ENCODE peak calls at places on chromosomes 1 and 21, in eight cellular contexts. S is stimulated activated effector memory CD8-positive, alpha-beta T cell treated with anti-CD3 and anti-CD28 coated beads, Interleukin-12 subunit alpha, Interleukin-12 subunit beta, amount 100 ng/mL, for 72 hours; R is stimulated activated CD8-positive, alpha-beta memory T cell treated with anti-CD3 and anti-CD28 coated beads, Interleukin-4, amount 100 ng/mL, for 24 hours; D is NCI-H1694 treated with DMSO at 0.1 percent for 48 hours; Q is hepatic stellate cell; L is substantia nigra; H is foreskin fibroblast; A is hypothalamus. W is an unnamed sample.

GRCh38 chr1:24295547-24295946 is 23.6 kb upstream of the GRHL3 start:
- DNase-seq in S (no peak), R (no peak), D (no peak), Q (no peak), L (no peak), H (no peak), A (no peak), W (no peak)

GRCh38 chr1:156517746-156518145 is 17.2 kb upstream of the MEF2D start:
- DNase-seq in S (no peak), R (no peak), D (no peak), Q (no peak), L (no peak), H (no peak), A (no peak), W (no peak)

GRCh38 chr1:46062651-46063319 is 69.6 kb downstream of the PIK3R3 start:
- DNase-seq in S (no peak), R (no peak), D (no peak), Q (peak), L (no peak), H (peak), A (no peak), W (no peak)

GRCh38 chr1:98373055-98373454 is 288.5 kb upstream of the SNX7 start:
- DNase-seq in S (no peak), R (no peak), D (no peak), Q (no peak), L (no peak), H (no peak), A (no peak), W (no peak)

GRCh38 chr21:24115141-24115540 is 1492.1 kb downstream of the MRPL39 start:
- DNase-seq in S (no peak), R (no peak), D (no peak), Q (no peak), L (no peak), H (no peak), A (no peak), W (no peak)

GRCh38 chr21:44428281-44428942 is 26.9 kb upstream of the LRRC3 start:
- DNase-seq in S (peak), R (no peak), D (no peak), Q (no peak), L (no peak), H (no peak), A (no peak), W (no peak)

GRCh38 chr1:175920401-175920800 is 177.0 kb upstream of the TNR start:
- DNase-seq in S (no peak), R (no peak), D (no peak), Q (no peak), L (no peak), H (no peak), A (no peak), W (no peak)

GRCh38 chr1:212858461-212859265 is 588 bp downstream of the FLVCR1 start:
- DNase-seq in S (no peak), R (no peak), D (no peak), Q (peak), L (peak), H (peak), A (no peak), W (peak)

GRCh38 chr1:66012076-66012769 is 219.5 kb downstream of the PDE4B start:
- DNase-seq in S (no peak), R (no peak), D (no peak), Q (no peak), L (no peak), H (peak), A (no peak), W (no peak)

GRCh38 chr1:53653631-53654030 is 85.3 kb downstream of the GLIS1 start:
- DNase-seq in S (no peak), R (no peak), D (no peak), Q (no peak), L (no peak), H (no peak), A (no peak), W (no peak)

GRCh38 chr1:182642461-182642860 is 38.3 kb upstream of the RGS16 start:
- DNase-seq in S (no peak), R (no peak), D (no peak), Q (no peak), L (no peak), H (no peak), A (no peak), W (no peak)

GRCh38 chr1:60132985-60133673 is 59.6 kb upstream of the C1orf87 start:
- DNase-seq in S (no peak), R (no peak), D (no peak), Q (peak), L (no peak), H (peak), A (no peak), W (no peak)

GRCh38 chr1:42613803-42614131 is 44.5 kb upstream of the PPIH start:
- DNase-seq in S (no peak), R (no peak), D (no peak), Q (no peak), L (no peak), H (no peak), A (no peak), W (no peak)

GRCh38 chr1:178714453-178714852 is 10.6 kb upstream of the RALGPS2 start:
- DNase-seq in S (no peak), R (no peak), D (no peak), Q (no peak), L (no peak), H (no peak), A (no peak), W (no peak)

GRCh38 chr1:28927442-28928305 is 13.3 kb downstream of the EPB41 start:
- DNase-seq in S (no peak), R (no peak), D (no peak), Q (no peak), L (no peak), H (peak), A (no peak), W (no peak)

GRCh38 chr1:43565600-43566360 is 35.1 kb downstream of the PTPRF start:
- DNase-seq in S (peak), R (peak), D (no peak), Q (peak), L (no peak), H (peak), A (peak), W (peak)

GRCh38 chr1:39105841-39106765 is 80.0 kb downstream of the NDUFS5 start:
- DNase-seq in S (peak), R (no peak), D (no peak), Q (peak), L (no peak), H (peak), A (peak), W (peak)

GRCh38 chr1:228094432-228095016 is 8.6 kb downstream of the C1orf35 start:
- DNase-seq in S (no peak), R (no peak), D (no peak), Q (no peak), L (no peak), H (no peak), A (no peak), W (no peak)

GRCh38 chr1:193417945-193418744 is 231.7 kb upstream of the B3GALT2 start:
- DNase-seq in S (no peak), R (no peak), D (no peak), Q (no peak), L (no peak), H (peak), A (no peak), W (no peak)

GRCh38 chr1:168918860-168919741 is 187.4 kb upstream of the ATP1B1 start:
- DNase-seq in S (no peak), R (no peak), D (no peak), Q (no peak), L (no peak), H (peak), A (peak), W (no peak)

GRCh38 chr1:23303524-23303923 is 40.6 kb downstream of the HNRNPR start:
- DNase-seq in S (no peak), R (no peak), D (no peak), Q (no peak), L (no peak), H (no peak), A (no peak), W (no peak)

GRCh38 chr1:92585831-92586230 is 99.1 kb upstream of the GFI1 start:
- DNase-seq in S (no peak), R (no peak), D (no peak), Q (no peak), L (no peak), H (no peak), A (no peak), W (no peak)

GRCh38 chr1:119047040-119047438 is 58.9 kb upstream of the TBX15 start:
- DNase-seq in S (no peak), R (no peak), D (no peak), Q (peak), L (no peak), H (no peak), A (no peak), W (no peak)

GRCh38 chr1:219459321-219460105 is 153.4 kb downstream of the ZC3H11B start:
- DNase-seq in S (no peak), R (no peak), D (no peak), Q (no peak), L (no peak), H (peak), A (no peak), W (no peak)

GRCh38 chr1:65773391-65773790 is 19.3 kb upstream of the PDE4B start:
- DNase-seq in S (no peak), R (no peak), D (no peak), Q (no peak), L (no peak), H (peak), A (no peak), W (no peak)

GRCh38 chr1:167542109-167543032 is 11.2 kb downstream of the CREG1 start:
- DNase-seq in S (no peak), R (no peak), D (no peak), Q (no peak), L (no peak), H (no peak), A (no peak), W (no peak)

GRCh38 chr1:231971397-231972233 is 345.0 kb downstream of the DISC1 start:
- DNase-seq in S (no peak), R (no peak), D (no peak), Q (no peak), L (no peak), H (no peak), A (no peak), W (no peak)

GRCh38 chr1:152398812-152399698 is 15.0 kb downstream of the CRNN start:
- DNase-seq in S (no peak), R (no peak), D (no peak), Q (peak), L (no peak), H (no peak), A (no peak), W (no peak)

GRCh38 chr1:85444381-85444780 is 20.6 kb downstream of the DDAH1 start:
- DNase-seq in S (no peak), R (no peak), D (no peak), Q (no peak), L (no peak), H (no peak), A (no peak), W (no peak)

GRCh38 chr1:218459878-218460277 is 114.7 kb downstream of the TGFB2 start:
- DNase-seq in S (no peak), R (no peak), D (no peak), Q (peak), L (no peak), H (peak), A (no peak), W (no peak)

GRCh38 chr1:160567858-160568682 is 11.2 kb downstream of the CD84 start:
- DNase-seq in S (peak), R (peak), D (no peak), Q (no peak), L (no peak), H (no peak), A (no peak), W (no peak)